ENCODE peak calls at places on chromosomes 5 and 9, in six cellular contexts. H is left lung, D is Caco-2, Y is mucosa of descending colon, Z is endothelial cell of umbilical vein, M is stomach. R is an unnamed sample. For H3K36me3, the result is how much of the 10 kb centered on the place peaks cover.

GRCh38 chr9:2181794-2182193 is 166.6 kb downstream of the SMARCA2 start:
- DNase-seq in Y (peak), D (peak), M (peak), H (no peak), Z (peak), R (no peak)

GRCh38 chr5:142979636-142980035 is 209.5 kb downstream of the ARHGAP26 start:
- DNase-seq in M (no peak), Y (peak), Z (no peak), H (no peak), D (no peak), R (no peak)

GRCh38 chr5:76345582-76345981 is 57.5 kb upstream of the IQGAP2 start:
- DNase-seq in M (no peak), H (no peak), Y (no peak), D (no peak), Z (no peak), R (peak)

GRCh38 chr5:169263591-169263990 is 37.3 kb downstream of the SLIT3 start:
- DNase-seq in Z (no peak), D (no peak), M (no peak), Y (no peak), H (no peak), R (no peak)

GRCh38 chr9:11414241-11414640 is 801.4 kb upstream of the PTPRD start:
- DNase-seq in D (no peak), H (no peak), Z (no peak), Y (no peak), M (no peak), R (no peak)

GRCh38 chr5:65075623-65076250 is 307.0 kb downstream of the CWC27 start:
- DNase-seq in Z (no peak), M (no peak), D (no peak), Y (no peak), H (no peak), R (no peak)

GRCh38 chr5:82265052-82265451 is 13.1 kb downstream of the RPS23 start:
- DNase-seq in Y (no peak), D (no peak), H (no peak), M (no peak), Z (no peak), R (no peak)

GRCh38 chr5:118548761-118549160 is 439.6 kb downstream of the DTWD2 start:
- DNase-seq in H (no peak), M (no peak), Y (no peak), D (no peak), Z (no peak), R (peak)

GRCh38 chr5:159442210-159442850 is 112.0 kb upstream of the IL12B start:
- DNase-seq in Z (no peak), H (peak), Y (peak), D (no peak), M (no peak), R (no peak)

GRCh38 chr5:127699416-127699815 is 3.8 kb upstream of the CCDC192 start:
- DNase-seq in Z (no peak), D (no peak), H (no peak), Y (no peak), M (no peak), R (no peak)

DNA sequence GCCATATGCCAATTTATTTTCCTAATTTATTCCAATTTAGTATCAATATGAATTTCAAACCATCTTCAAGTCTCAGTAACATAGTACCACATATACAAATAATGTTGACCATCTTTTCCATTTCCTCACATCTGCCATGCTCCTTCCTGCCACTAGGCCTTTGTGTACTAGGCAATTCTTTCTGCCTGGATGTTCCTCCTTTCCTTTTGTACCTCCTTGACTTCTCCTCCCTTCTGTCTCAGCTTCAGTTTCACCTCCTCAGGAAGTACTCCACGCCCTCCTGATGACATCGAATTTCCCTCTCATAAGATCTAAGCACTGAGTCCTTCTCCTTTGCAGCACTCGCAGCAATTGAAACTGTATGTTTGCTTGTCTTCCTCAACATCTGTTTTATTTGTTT is 53.9 kb downstream of the MEF2C start:
- DNase-seq in Z (peak), H (no peak), M (no peak), D (no peak), Y (no peak), R (no peak)
- H3K4me3 ChIP-seq in Z (no peak), H (no peak), M (no peak), D (no peak), Y (no peak), R (no peak)

GRCh38 chr9:93064392-93065124 is 6.1 kb downstream of the SUSD3 start:
- DNase-seq in Y (peak), H (peak), D (no peak), M (peak), Z (no peak), R (no peak)
- H3K36me3 ChIP-seq in Y (under half), H (under half), D (under half), M (under half), Z (under half), R (under half)

GRCh38 chr5:24110019-24110615 is 534.7 kb downstream of the CDH10 start:
- DNase-seq in H (no peak), D (peak), Z (no peak), M (no peak), Y (no peak), R (peak)
- TF ChIP-seq CTCF in H (no peak), D (peak), Z (no peak), M (no peak), Y (no peak), R (peak)

GRCh38 chr5:63564789-63565188 is 397.5 kb downstream of the HTR1A start:
- DNase-seq in M (no peak), H (no peak), D (no peak), Y (no peak), Z (no peak), R (no peak)

GRCh38 chr5:63563008-63563917 is 399.0 kb downstream of the HTR1A start:
- DNase-seq in D (no peak), M (no peak), Y (no peak), H (no peak), Z (no peak), R (no peak)
- H3K4me3 ChIP-seq in D (no peak), M (no peak), Y (no peak), H (no peak), Z (no peak), R (no peak)

GRCh38 chr5:138820695-138821094 is 54.4 kb downstream of the LRRTM2 start:
- DNase-seq in D (no peak), Y (no peak), M (no peak), Z (no peak), H (no peak), R (no peak)

GRCh38 chr5:138819065-138819464 is 56.1 kb downstream of the LRRTM2 start:
- DNase-seq in M (no peak), Y (no peak), D (no peak), H (no peak), Z (no peak), R (no peak)

DNA sequence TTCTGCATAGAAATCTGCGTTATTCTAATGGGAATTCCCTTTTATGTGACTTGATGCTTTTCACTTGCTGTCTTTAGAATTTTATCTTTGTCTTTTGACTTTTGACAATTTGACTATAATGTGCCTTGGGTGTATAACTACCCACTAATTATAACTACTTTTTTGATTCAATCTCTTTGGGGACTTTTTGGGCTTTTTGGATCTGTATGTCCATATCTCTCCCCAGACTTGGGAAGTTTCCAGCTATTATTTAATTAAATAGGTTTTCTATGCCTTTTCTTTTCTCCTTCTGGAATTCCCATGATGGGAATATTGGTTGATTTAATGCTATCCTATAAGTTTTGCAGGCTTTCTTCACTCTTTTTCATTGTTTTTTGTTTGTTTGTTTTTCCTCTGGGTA is 57.9 kb downstream of the LRRTM2 start:
- DNase-seq in M (no peak), Y (no peak), D (no peak), H (no peak), Z (no peak), R (no peak)
- H3K36me3 ChIP-seq in M (half or more), Y (under half), D (under half), H (under half), Z (under half), R (under half)

DNA sequence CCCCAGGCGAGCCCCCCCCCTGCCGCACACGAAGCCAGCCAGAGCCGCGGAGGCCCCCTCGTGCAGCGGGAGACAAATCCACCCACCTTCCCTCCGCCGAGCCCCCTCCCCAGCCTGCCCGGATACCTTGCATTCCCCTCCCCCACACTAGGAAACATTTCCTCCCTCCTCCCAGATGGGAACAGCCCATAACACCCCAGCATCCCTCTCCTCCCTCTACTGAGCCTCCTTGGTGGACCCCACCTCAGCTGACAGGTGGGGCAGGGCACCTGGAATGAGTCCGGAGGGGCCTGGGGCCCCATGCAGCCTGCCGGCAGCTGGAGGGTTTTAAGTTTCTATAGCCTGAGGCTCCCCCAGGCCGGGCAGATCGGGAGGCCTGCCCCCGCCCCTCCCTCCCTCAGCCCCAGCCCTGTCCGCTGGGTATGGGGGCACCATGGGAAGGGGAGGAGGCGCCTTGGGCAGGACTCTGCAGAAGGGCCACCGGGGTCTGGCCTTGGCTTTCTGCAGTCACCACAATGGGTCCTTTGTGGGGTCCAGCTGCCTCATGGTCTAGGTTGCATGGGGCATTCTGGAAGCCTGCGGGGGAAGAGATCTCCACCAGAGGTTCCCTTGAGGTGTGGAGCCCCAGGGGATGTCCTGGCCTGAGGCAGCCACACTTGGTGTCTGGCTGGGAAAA is 657 bp downstream of the ERGIC1 start:
- DNase-seq in M (no peak), H (no peak), Y (peak), Z (no peak), D (peak), R (no peak)
- TF ChIP-seq CTCF in M (no peak), H (no peak), Y (no peak), Z (no peak), D (no peak), R (no peak)

DNA sequence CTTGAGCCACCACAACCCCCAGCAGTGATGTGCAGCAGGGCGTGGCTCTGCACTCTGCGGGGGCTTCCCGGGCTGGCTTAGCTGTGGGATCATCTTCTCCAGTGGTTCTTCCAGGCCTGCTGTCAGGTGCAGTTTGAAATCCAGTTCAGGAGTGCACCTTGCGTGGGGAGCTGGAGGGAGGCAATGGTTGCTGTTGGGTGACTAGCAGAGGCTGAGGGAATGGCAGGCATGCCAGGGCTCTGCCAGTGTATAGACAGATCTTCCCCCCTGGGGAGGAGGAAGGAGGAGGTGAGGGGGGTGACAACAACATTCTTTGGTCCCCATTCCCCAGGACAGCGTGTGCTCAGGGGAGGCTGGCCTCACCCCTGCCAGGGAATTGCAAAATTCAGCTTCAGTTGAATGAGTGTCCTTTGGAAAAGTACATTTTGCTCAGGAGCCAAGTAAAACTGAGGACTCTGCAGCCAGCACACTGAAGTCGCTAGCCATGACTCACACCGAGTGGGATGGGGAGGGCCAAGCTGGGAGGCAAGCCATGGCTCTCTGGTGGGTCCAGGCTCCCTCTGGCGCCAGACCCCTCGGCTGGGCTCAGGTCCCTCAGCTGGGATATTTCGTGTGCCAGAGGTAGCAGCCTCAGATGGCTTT is 35.0 kb downstream of the ERGIC1 start:
- DNase-seq in Z (peak), Y (peak), D (no peak), H (peak), M (peak), R (peak)
- H3K4me3 ChIP-seq in Z (no peak), Y (no peak), D (no peak), H (no peak), M (no peak), R (no peak)

DNA sequence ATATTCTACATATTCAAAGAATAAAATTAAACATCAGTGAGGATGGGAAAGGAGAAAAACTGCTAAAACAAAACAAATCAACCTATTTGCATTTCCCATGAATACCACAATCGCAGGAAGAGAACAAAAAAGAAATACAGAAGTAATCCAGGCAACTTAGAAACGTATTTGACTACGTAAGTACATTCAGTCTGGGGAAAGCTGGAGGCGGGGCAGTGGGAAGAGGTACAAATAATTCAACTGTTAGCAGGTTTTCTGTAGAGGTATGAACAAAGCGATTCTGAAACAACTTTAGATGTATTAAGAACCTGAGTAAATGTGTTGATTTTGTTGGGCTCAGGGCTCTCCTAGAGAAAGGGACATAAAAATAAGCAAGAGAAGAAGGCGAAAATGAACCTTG is 7.6 kb downstream of the ZFP62 start:
- DNase-seq in Y (no peak), H (no peak), D (no peak), Z (no peak), M (no peak), R (no peak)
- H3K36me3 ChIP-seq in Y (under half), H (under half), D (under half), Z (under half), M (half or more), R (under half)

R was measured in kidney epithelial cell.